ENCODE peak calls at places on chromosomes 7 and 10, in four cellular contexts. I is retina; M is stimulated activated CD8-positive, alpha-beta memory T cell treated with anti-CD3 and anti-CD28 coated beads, Interleukin-7, amount 100 ng/mL, for 48 hours; L is NCI-H1092 treated with DMSO at 0.1 percent for 48 hours. H is an unnamed sample.

GRCh38 chr10:3538850-3539531 is 246.0 kb downstream of the KLF6 start:
- DNase-seq in I (no peak), M (peak; percentile 25), L (no peak), H (no peak)

GRCh38 chr10:90227259-90227658 is 525.9 kb downstream of the KIF20B start:
- DNase-seq in I (no peak), M (peak; percentile 31), L (no peak), H (peak; percentile 19)

GRCh38 chr10:97683556-97684357 is 3.3 kb downstream of the AVPI1 start:
- DNase-seq in I (no peak), M (no peak), L (no peak), H (no peak)

GRCh38 chr10:78821052-78821451 is 247.7 kb upstream of the ZMIZ1 start:
- DNase-seq in I (no peak), M (no peak), L (no peak), H (no peak)

GRCh38 chr7:19112290-19113000 is 5.0 kb downstream of the TWIST1 start:
- DNase-seq in I (peak; percentile 78), M (no peak), L (no peak), H (no peak)

GRCh38 chr7:105309235-105310156 is 79.2 kb downstream of the SRPK2 start:
- DNase-seq in I (peak; percentile 21), M (no peak), L (no peak), H (no peak)

GRCh38 chr10:75651452-75651851 is 220.0 kb downstream of the LRMDA start:
- DNase-seq in I (no peak), M (no peak), L (no peak), H (no peak)

GRCh38 chr10:3312403-3312802 is 139.8 kb upstream of the PITRM1 start:
- DNase-seq in I (no peak), M (no peak), L (no peak), H (no peak)

GRCh38 chr7:22920664-22921063 is 93.3 kb downstream of the HYCC1 start:
- DNase-seq in I (no peak), M (no peak), L (no peak), H (no peak)

GRCh38 chr7:149873074-149873967 is 448 bp upstream of the ATP6V0E2 start:
- DNase-seq in I (peak; percentile 94), M (peak; percentile 94), L (peak; percentile 97), H (peak; percentile 71)

GRCh38 chr10:121900443-121901174 is 27.2 kb downstream of the ATE1 start:
- DNase-seq in I (peak; percentile 28), M (no peak), L (peak; percentile 47), H (no peak)

GRCh38 chr10:75345738-75346137 is 55.8 kb downstream of the ZNF503 start:
- DNase-seq in I (no peak), M (no peak), L (no peak), H (no peak)

GRCh38 chr7:158710651-158711102 is 6.1 kb upstream of the NCAPG2 start:
- DNase-seq in I (no peak), M (no peak), L (no peak), H (no peak)

GRCh38 chr7:132251327-132251659 is 325.0 kb downstream of the PLXNA4 start:
- DNase-seq in I (no peak), M (no peak), L (peak; percentile 37), H (no peak)

GRCh38 chr7:78400038-78400437 is 601.5 kb downstream of the PHTF2 start:
- DNase-seq in I (no peak), M (no peak), L (no peak), H (no peak)

GRCh38 chr7:4845740-4846142 is 16.1 kb downstream of the PAPOLB start:
- DNase-seq in I (peak; percentile 77), M (no peak), L (no peak), H (no peak)

GRCh38 chr10:62692085-62692484 is 112.4 kb upstream of the ADO start:
- DNase-seq in I (no peak), M (no peak), L (no peak), H (no peak)

GRCh38 chr7:86598311-86598710 is 45.4 kb upstream of the GRM3 start:
- DNase-seq in I (no peak), M (no peak), L (peak; percentile 53), H (no peak)

GRCh38 chr7:44219371-44220045 is 18.7 kb downstream of the YKT6 start:
- DNase-seq in I (no peak), M (no peak), L (no peak), H (no peak)

GRCh38 chr10:50740351-50740688 is 584 bp downstream of the ASAH2B start:
- DNase-seq in I (no peak), M (peak; percentile 13), L (peak; percentile 50), H (no peak)

GRCh38 chr7:137760111-137760510 is 86.7 kb downstream of the DGKI start:
- DNase-seq in I (peak; percentile 28), M (no peak), L (peak; percentile 8), H (no peak)

GRCh38 chr10:72563327-72563932 is 62.4 kb downstream of the MICU1 start:
- DNase-seq in I (no peak), M (peak; percentile 20), L (no peak), H (no peak)

GRCh38 chr7:83976302-83976701 is 218.3 kb downstream of the SEMA3A start:
- DNase-seq in I (peak; percentile 11), M (no peak), L (peak; percentile 36), H (no peak)

H was measured in activated CD8-positive, alpha-beta memory T cell treated with anti-CD3 and anti-CD28 coated beads for 48 hours.